ENCODE peak calls at places on chromosomes 7 and 10, in four cellular contexts. C is mesendoderm, H is H9, A is H1. R is an unnamed sample.

GRCh38 chr7:71131256-71131752 is 640 bp upstream of the GALNT17 start:
- DNase-seq in C (peak; percentile 87), H (peak; percentile 71), A (no peak), R (no peak)

GRCh38 chr7:16670747-16671344 is 24.9 kb downstream of the BZW2 start:
- DNase-seq in C (no peak), H (no peak), A (no peak), R (peak; percentile 23)

GRCh38 chr10:25175527-25176420 is 973 bp downstream of the GPR158 start:
- DNase-seq in C (peak; percentile 64), H (peak; percentile 59), A (no peak), R (peak; percentile 15)

GRCh38 chr10:119644215-119644826 is 6.9 kb upstream of the BAG3 start:
- DNase-seq in C (no peak), H (peak; percentile 85), A (no peak), R (no peak)

GRCh38 chr10:92102601-92103213 is 179.1 kb downstream of the BTAF1 start:
- DNase-seq in C (no peak), H (no peak), A (no peak), R (no peak)

GRCh38 chr7:121278120-121279021 is 50.4 kb upstream of the WNT16 start:
- DNase-seq in C (peak; percentile 11), H (no peak), A (no peak), R (peak; percentile 9)

GRCh38 chr7:93923946-93924345 is 2.4 kb downstream of the GNG11 start:
- DNase-seq in C (no peak), H (no peak), A (no peak), R (no peak)

GRCh38 chr10:79142064-79142491 is 73.3 kb downstream of the ZMIZ1 start:
- DNase-seq in C (no peak), H (no peak), A (no peak), R (no peak)

GRCh38 chr7:15199482-15199881 is 296.9 kb upstream of the DGKB start:
- DNase-seq in C (peak; percentile 15), H (no peak), A (no peak), R (no peak)

GRCh38 chr7:28984219-28984618 is 26.1 kb upstream of the TRIL start:
- DNase-seq in C (no peak), H (no peak), A (no peak), R (no peak)

GRCh38 chr7:48426966-48427555 is 255.8 kb downstream of the ABCA13 start:
- DNase-seq in C (peak; percentile 65), H (no peak), A (no peak), R (no peak)

GRCh38 chr10:102421645-102422585 is 1.3 kb downstream of the FBXL15 start:
- DNase-seq in C (peak; percentile 54), H (peak; percentile 72), A (no peak), R (peak; percentile 66)

GRCh38 chr7:149772821-149773425 is 465 bp downstream of the ZNF467 start:
- DNase-seq in C (peak; percentile 51), H (no peak), A (no peak), R (no peak)

GRCh38 chr10:79024716-79025112 is 44.1 kb upstream of the ZMIZ1 start:
- DNase-seq in C (peak; percentile 51), H (no peak), A (no peak), R (no peak)

GRCh38 chr10:78973901-78974408 is 94.8 kb upstream of the ZMIZ1 start:
- DNase-seq in C (peak; percentile 95), H (peak; percentile 88), A (peak; percentile 71), R (peak; percentile 58)

GRCh38 chr10:61730671-61731070 is 67.9 kb downstream of the CABCOCO1 start:
- DNase-seq in C (no peak), H (no peak), A (no peak), R (no peak)

GRCh38 chr7:6153646-6154541 is 118.5 kb downstream of the CYTH3 start:
- DNase-seq in C (no peak), H (no peak), A (no peak), R (no peak)

GRCh38 chr10:111281516-111281915 is 204.7 kb downstream of the ADRA2A start:
- DNase-seq in C (peak; percentile 56), H (peak; percentile 39), A (no peak), R (peak; percentile 13)

GRCh38 chr7:134448359-134449229 is 10.3 kb downstream of the AKR1B1 start:
- DNase-seq in C (peak; percentile 39), H (peak; percentile 10), A (no peak), R (peak; percentile 87)

GRCh38 chr7:133491846-133492652 is 239.2 kb downstream of the EXOC4 start:
- DNase-seq in C (no peak), H (no peak), A (no peak), R (peak; percentile 95)

GRCh38 chr7:142892941-142893340 is 7.4 kb upstream of the TRPV6 start:
- DNase-seq in C (no peak), H (peak; percentile 15), A (no peak), R (no peak)

GRCh38 chr7:3042861-3043489 is 692 bp downstream of the CARD11 start:
- DNase-seq in C (peak; percentile 65), H (peak; percentile 45), A (no peak), R (no peak)

GRCh38 chr7:138239244-138239643 is 163.0 kb downstream of the AKR1D1 start:
- DNase-seq in C (peak; percentile 23), H (no peak), A (no peak), R (no peak)

GRCh38 chr7:140326116-140326928 is 72.0 kb downstream of the SLC37A3 start:
- DNase-seq in C (peak; percentile 72), H (peak; percentile 67), A (no peak), R (peak; percentile 77)

DNA sequence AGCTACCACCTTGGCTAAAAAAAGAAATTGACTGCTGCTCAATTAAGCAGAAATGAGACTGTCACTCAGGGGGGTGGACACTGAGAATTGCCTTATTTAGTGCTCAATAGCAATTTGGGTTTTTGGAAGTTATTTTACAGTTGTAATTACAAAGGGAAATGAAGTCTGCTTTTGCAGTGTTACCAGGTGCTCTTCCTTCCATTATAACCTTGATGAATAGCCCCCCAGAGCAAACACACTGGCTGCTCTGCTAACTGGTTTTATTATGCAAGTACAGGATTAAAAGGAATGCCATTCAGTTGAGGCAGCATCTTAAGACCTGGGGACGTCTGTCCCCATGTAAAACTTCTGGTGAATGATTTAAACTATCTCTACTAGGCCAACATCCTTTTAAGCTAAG is 191.0 kb downstream of the EVX1 start:
- DNase-seq in C (no peak), H (no peak), A (no peak), R (no peak)
- H4K8ac ChIP-seq in C (no peak overlapping the region), H (no peak overlapping the region), A (no peak overlapping the region), R (no peak overlapping the region)

DNA sequence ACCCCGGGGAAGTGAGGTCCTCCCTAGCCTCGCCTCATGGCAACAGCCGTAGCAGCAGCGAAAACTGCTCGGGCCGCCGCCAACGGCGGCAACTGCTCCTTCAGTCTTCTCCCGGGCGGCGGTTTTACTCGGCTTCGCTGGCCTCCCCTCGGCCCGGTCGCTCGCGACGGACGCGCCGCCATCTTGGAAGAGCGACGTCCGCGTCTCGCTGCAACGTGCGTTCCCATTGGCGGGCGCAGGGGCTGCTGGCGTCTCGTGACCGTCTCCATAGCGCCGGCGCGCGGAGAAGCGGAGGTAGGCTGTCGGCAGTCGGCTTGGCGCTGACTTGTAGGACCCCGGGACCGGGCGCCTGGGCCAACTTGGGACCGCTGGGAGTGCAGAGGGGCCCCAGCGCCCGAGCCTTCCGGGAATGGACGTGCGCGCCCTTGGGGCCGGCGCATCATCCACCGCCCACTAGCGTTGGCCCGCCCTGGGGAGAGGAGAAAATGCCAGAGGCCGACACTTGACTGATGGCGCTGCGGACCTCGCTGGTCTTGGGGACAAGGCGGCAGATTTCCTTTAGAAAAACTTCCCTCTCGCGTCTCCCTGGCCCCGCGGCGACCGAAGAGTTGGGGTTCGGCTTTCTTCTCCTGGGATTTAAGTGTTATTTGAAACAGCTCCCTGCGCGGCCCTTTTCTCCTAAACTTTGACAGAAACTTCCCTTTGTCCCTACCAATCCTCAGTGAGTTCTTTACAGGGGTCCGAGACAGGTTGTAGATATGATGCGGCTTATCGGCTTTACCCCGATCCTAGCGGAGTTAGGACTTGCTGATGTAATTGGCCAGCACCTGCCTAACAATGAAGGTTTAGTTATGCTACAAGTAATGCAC is at the start of gene SNX13:
- DNase-seq in C (peak; percentile 97), H (peak; percentile 95), A (peak; percentile 78), R (peak; percentile 96)
- H3K79me2 ChIP-seq in C (peaks cover 14% of the 10 kb centered on the region), H (peaks cover 3% of the 10 kb centered on the region), A (peaks cover 46% of the 10 kb centered on the region), R (peaks cover 9% of the 10 kb centered on the region)

GRCh38 chr7:159172314-159172892 is 27.7 kb upstream of the VIPR2 start:
- DNase-seq in C (no peak), H (no peak), A (no peak), R (no peak)
- H4K8ac ChIP-seq in C (no peak overlapping the region), H (no peak overlapping the region), A (no peak overlapping the region), R (no peak overlapping the region)

DNA sequence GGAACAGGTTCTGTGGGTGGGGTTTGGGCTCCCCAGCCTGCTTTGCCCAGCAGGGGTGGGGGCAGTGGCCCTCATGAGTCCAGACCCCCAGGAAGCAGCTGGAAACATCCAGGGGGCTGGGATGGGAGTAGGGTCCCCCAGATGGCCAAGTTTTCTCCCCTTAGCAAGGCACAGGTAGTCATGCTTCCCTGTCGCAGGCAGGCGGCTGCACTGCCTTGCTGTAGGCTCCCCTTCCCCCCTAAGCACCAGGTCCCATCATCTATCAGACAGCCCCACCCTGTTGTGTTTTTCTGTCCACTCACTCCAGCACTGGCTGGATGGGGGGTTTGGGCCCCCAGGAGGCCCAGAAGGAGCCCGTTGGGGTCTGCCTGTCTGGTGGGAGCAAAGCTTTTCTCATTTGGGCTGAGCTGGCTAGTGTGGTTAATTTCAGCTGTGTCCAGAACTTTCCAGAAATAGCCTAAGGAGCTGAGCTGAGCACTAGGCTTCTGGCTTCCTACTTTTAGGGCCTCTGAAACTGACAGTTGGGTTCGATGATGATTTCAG is 7.9 kb downstream of the BRI3 start:
- DNase-seq in C (no peak), H (no peak), A (no peak), R (no peak)
- H3K79me2 ChIP-seq in C (peaks cover 2% of the 10 kb centered on the region), H (peaks cover 2% of the 10 kb centered on the region), A (peaks cover 39% of the 10 kb centered on the region), R (peaks cover 30% of the 10 kb centered on the region)

DNA sequence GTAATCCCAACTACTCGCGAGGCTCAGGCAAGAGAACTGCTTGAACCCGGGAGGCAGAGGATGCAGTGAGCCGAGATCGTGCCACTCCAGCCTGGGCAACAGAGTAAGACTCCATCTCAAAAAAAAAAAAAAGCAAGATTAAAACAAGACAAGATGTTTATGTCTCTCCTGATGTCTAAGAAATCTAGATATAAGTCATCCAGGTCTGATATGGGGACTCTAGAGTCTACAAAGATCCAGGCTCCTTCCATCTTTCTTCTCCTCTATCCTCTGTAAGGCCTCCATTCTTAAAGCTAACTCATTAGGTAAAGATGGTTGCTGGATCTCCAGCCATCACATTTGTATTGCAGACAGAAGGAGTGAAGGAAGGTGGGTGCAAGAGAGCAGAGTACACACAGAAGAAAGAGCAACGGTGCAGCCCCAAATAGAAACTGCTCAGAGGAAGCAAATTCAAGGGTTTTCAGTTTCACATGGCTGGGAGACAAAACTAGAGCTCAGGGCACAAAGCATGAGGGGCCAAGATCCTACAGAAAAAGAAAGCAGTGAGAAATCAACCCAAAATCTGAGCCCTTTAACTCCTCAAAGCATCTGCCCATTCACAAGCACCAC is 57.6 kb downstream of the USP6NL start:
- DNase-seq in C (no peak), H (no peak), A (no peak), R (no peak)
- H4K8ac ChIP-seq in C (no peak overlapping the region), H (no peak overlapping the region), A (no peak overlapping the region), R (no peak overlapping the region)

GRCh38 chr10:67140641-67141040 is 214.8 kb downstream of the LRRTM3 start:
- DNase-seq in C (peak; percentile 7), H (no peak), A (no peak), R (no peak)
- H3K79me2 ChIP-seq in C (no peaks in the 10 kb centered on the region), H (no peaks in the 10 kb centered on the region), A (no peaks in the 10 kb centered on the region), R (no peaks in the 10 kb centered on the region)

R was measured in trophoblast cell.